ENCODE peak calls at places on chromosomes 5 and 9, in ten cellular contexts. P is astrocyte, Y is fibroblast of lung, O is A673, C is AG04450, M is Peyer's patch, H is transverse colon, U is BE2C, J is WERI-Rb-1, F is upper lobe of right lung. Z is an unnamed sample.
A peak's percentile ranks its signal among the peaks of the same experiment; 100 is the strongest.

GRCh38 chr5:29114331-29114768 is 2076.0 kb upstream of the CDH9 start:
- DNase-seq in M (no peak), Y (no peak), F (no peak), H (no peak), C (no peak), O (peak; percentile 12), U (peak; percentile 51), P (no peak), J (no peak), Z (no peak)

GRCh38 chr9:133612051-133612450 is 2.9 kb upstream of the FAM163B start:
- DNase-seq in J (no peak), Y (no peak), M (no peak), H (no peak), O (no peak), F (no peak), U (no peak), C (no peak), P (no peak), Z (no peak)

GRCh38 chr9:126775926-126776325 is 28.9 kb upstream of the ZBTB43 start:
- DNase-seq in J (no peak), P (no peak), U (no peak), O (no peak), C (no peak), Y (no peak), F (no peak), H (no peak), M (no peak), Z (no peak)

GRCh38 chr9:112764837-112765236 is 14.3 kb downstream of the SNX30 start:
- DNase-seq in C (no peak), M (peak; percentile 69), J (peak; percentile 50), F (no peak), U (no peak), P (no peak), H (peak; percentile 52), O (no peak), Y (no peak), Z (no peak)

GRCh38 chr5:119896851-119897536 is 267.6 kb downstream of the FAM170A start:
- DNase-seq in C (no peak), M (no peak), F (no peak), Y (no peak), O (no peak), U (no peak), H (no peak), J (peak; percentile 53), P (no peak), Z (no peak)

GRCh38 chr9:31730398-31730797 is 654.0 kb upstream of the ACO1 start:
- DNase-seq in O (no peak), J (no peak), F (no peak), U (no peak), Y (no peak), M (no peak), P (no peak), C (no peak), H (no peak), Z (no peak)

GRCh38 chr5:5886812-5887486 is 464.5 kb downstream of the ICE1 start:
- DNase-seq in F (peak; percentile 77), U (no peak), Y (no peak), J (no peak), P (no peak), M (peak; percentile 57), O (no peak), C (no peak), H (peak; percentile 19), Z (no peak)

GRCh38 chr9:19231126-19232035 is 888 bp downstream of the DENND4C start:
- DNase-seq in O (peak; percentile 12), M (no peak), J (no peak), C (no peak), P (peak; percentile 9), H (peak; percentile 26), Y (peak; percentile 33), U (no peak), F (no peak), Z (no peak)

GRCh38 chr5:180345781-180346180 is 7.4 kb downstream of the GFPT2 start:
- DNase-seq in F (no peak), U (no peak), C (no peak), O (no peak), P (no peak), H (no peak), J (no peak), M (peak; percentile 20), Y (no peak), Z (no peak)

GRCh38 chr5:56480305-56481146 is 247.4 kb upstream of the ANKRD55 start:
- DNase-seq in O (peak; percentile 33), P (peak; percentile 67), J (no peak), C (no peak), U (peak; percentile 60), M (peak; percentile 61), F (peak; percentile 72), Y (peak; percentile 48), H (peak; percentile 48), Z (peak; percentile 71)

GRCh38 chr5:14433202-14433601 is 148.4 kb upstream of the OTULINL start:
- DNase-seq in Y (no peak), O (no peak), U (no peak), H (no peak), P (no peak), M (no peak), J (no peak), F (no peak), C (no peak), Z (no peak)

GRCh38 chr9:31556667-31557463 is 827.6 kb upstream of the ACO1 start:
- DNase-seq in J (no peak), M (no peak), U (no peak), P (no peak), H (no peak), O (no peak), C (no peak), F (no peak), Y (no peak), Z (no peak)

GRCh38 chr5:127577458-127577857 is 60.0 kb downstream of the PRRC1 start:
- DNase-seq in U (no peak), H (no peak), M (no peak), J (no peak), O (no peak), P (peak; percentile 6), F (no peak), Y (peak; percentile 24), C (no peak), Z (no peak)

GRCh38 chr5:41009228-41009627 is 61.9 kb downstream of the MROH2B start:
- DNase-seq in F (no peak), Y (no peak), J (no peak), H (no peak), O (peak; percentile 88), C (no peak), P (no peak), M (no peak), U (peak; percentile 83), Z (no peak)

DNA sequence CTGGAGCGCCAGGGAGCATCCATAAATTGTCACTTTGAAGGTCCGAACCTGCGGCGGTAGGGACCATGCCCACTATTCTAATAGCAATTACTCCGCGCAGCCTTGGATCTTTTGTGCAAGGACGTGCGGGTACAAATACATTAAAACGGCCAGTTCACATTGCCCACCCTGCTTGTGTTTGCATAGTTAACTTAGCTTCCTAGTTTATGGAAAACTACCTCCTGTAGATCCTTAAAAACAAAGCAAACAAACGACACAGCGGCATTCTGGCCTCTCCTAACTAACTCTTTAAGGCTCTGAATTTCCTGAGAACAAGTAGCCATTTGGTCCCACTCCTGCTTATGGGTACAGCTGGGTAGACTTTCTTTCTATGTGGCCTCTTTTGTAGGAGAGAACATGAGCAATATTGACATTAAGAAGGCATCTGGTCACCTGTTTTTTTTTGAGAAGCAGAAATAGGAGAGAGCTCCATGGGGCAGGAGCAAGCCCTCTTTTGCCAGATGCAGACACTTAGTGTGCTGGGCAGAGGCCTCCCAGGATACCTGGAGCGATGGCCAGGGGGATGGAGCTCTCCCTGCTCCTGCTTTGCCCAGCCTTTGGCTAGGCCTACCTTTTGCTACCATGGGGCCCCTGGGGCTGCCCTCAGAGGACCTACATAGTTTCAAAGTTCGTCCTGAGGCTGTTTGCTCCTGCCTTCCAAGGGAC is 2.1 kb upstream of the STC2 start:
- DNase-seq in M (no peak), J (no peak), H (no peak), P (no peak), O (no peak), C (no peak), F (no peak), Y (no peak), U (no peak), Z (no peak)
- H3K4me3 ChIP-seq in M (peak overlapping the region; percentile 45), J (peak overlapping the region; percentile 65), H (no peak overlapping the region), P (peak overlapping the region; percentile 38), O (no peak overlapping the region), C (no peak overlapping the region), F (peak overlapping the region; percentile 46), Y (no peak overlapping the region), U (peak overlapping the region; percentile 76), Z (peak overlapping the region; percentile 66)

GRCh38 chr5:93578813-93579560 is 2.0 kb downstream of the NR2F1-AS1 start:
- DNase-seq in F (no peak), P (peak; percentile 64), C (no peak), O (peak; percentile 27), Y (peak; percentile 89), J (no peak), U (no peak), H (no peak), M (no peak), Z (no peak)
- TF ChIP-seq CTCF in F (no peak), P (no peak), C (no peak), O (no peak), Y (peak; percentile 0), J (no peak), U (peak; percentile 12), H (no peak), M (no peak), Z (no peak)

GRCh38 chr5:112878760-112879159 is 17.7 kb downstream of the SRP19 start:
- DNase-seq in J (no peak), P (peak; percentile 68), H (no peak), M (no peak), C (no peak), Y (no peak), U (no peak), O (no peak), F (no peak), Z (no peak)
- H3K4me3 ChIP-seq in J (no peak overlapping the region), P (no peak overlapping the region), H (no peak overlapping the region), M (no peak overlapping the region), C (no peak overlapping the region), Y (no peak overlapping the region), U (no peak overlapping the region), O (no peak overlapping the region), F (no peak overlapping the region), Z (no peak overlapping the region)

GRCh38 chr9:85964526-85964925 is 23.6 kb downstream of the NAA35 start:
- DNase-seq in P (no peak), F (no peak), O (no peak), H (no peak), J (no peak), U (no peak), C (no peak), Y (no peak), M (no peak), Z (no peak)

GRCh38 chr9:85973238-85973637 is 32.3 kb downstream of the NAA35 start:
- DNase-seq in F (no peak), J (no peak), H (no peak), C (no peak), Y (no peak), P (no peak), O (no peak), U (no peak), M (no peak), Z (no peak)

GRCh38 chr9:85964949-85965348 is 24.0 kb downstream of the NAA35 start:
- DNase-seq in J (no peak), O (no peak), H (no peak), Y (no peak), P (no peak), U (no peak), F (no peak), C (no peak), M (no peak), Z (no peak)

GRCh38 chr9:85971731-85972130 is 30.8 kb downstream of the NAA35 start:
- DNase-seq in M (no peak), Y (peak; percentile 19), C (no peak), J (no peak), U (no peak), P (no peak), H (no peak), O (no peak), F (no peak), Z (no peak)

GRCh38 chr9:85969727-85970126 is 28.8 kb downstream of the NAA35 start:
- DNase-seq in F (no peak), Y (no peak), H (no peak), M (no peak), C (no peak), U (no peak), J (no peak), P (no peak), O (no peak), Z (no peak)
- TF ChIP-seq CTCF in F (no peak), Y (no peak), H (no peak), M (no peak), C (no peak), U (no peak), J (no peak), P (no peak), O (no peak), Z (no peak)

Z was measured in left ventricle myocardium inferior.